ENCODE peak calls at places on chromosomes 11 and 22, in seven cellular contexts. One of them, this sample, is unnamed.

GRCh38 chr11:129881570-129882170 is 13.7 kb downstream of the NFRKB start:
- DNase-seq in GM12878: no peak
- DNase-seq in H9: peak
- DNase-seq in fibroblast of lung: peak
- DNase-seq in keratinocyte: no peak
- DNase-seq in hepatocyte: peak
- DNase-seq in GM23248: peak
- DNase-seq in this sample: no peak

GRCh38 chr11:45180158-45180887 is 33.9 kb downstream of the PRDM11 start:
- DNase-seq in GM23248: peak
- DNase-seq in keratinocyte: no peak
- DNase-seq in fibroblast of lung: peak
- DNase-seq in GM12878: no peak
- DNase-seq in hepatocyte: peak
- DNase-seq in H9: peak
- DNase-seq in this sample: no peak

GRCh38 chr11:131129474-131129873 is 213.2 kb upstream of the SNX19 start:
- DNase-seq in keratinocyte: no peak
- DNase-seq in GM23248: no peak
- DNase-seq in GM12878: no peak
- DNase-seq in H9: no peak
- DNase-seq in hepatocyte: no peak
- DNase-seq in fibroblast of lung: no peak
- DNase-seq in this sample: no peak

GRCh38 chr22:37639771-37640590 is 512 bp downstream of the SH3BP1 start:
- DNase-seq in GM12878: no peak
- DNase-seq in fibroblast of lung: no peak
- DNase-seq in hepatocyte: no peak
- DNase-seq in keratinocyte: no peak
- DNase-seq in H9: peak
- DNase-seq in GM23248: peak
- DNase-seq in this sample: no peak

GRCh38 chr22:49871482-49871881 is 17.8 kb downstream of the ZBED4 start:
- DNase-seq in hepatocyte: no peak
- DNase-seq in keratinocyte: no peak
- DNase-seq in GM23248: peak
- DNase-seq in H9: no peak
- DNase-seq in fibroblast of lung: no peak
- DNase-seq in GM12878: no peak
- DNase-seq in this sample: no peak

GRCh38 chr11:60528934-60529333 is 13.7 kb downstream of the MS4A13 start:
- DNase-seq in keratinocyte: no peak
- DNase-seq in GM12878: peak
- DNase-seq in H9: no peak
- DNase-seq in GM23248: no peak
- DNase-seq in hepatocyte: no peak
- DNase-seq in fibroblast of lung: no peak
- DNase-seq in this sample: no peak

GRCh38 chr11:133905677-133906156 is 51.1 kb downstream of the IGSF9B start:
- DNase-seq in GM23248: no peak
- DNase-seq in H9: no peak
- DNase-seq in GM12878: no peak
- DNase-seq in fibroblast of lung: no peak
- DNase-seq in hepatocyte: no peak
- DNase-seq in keratinocyte: no peak
- DNase-seq in this sample: no peak

GRCh38 chr22:48316245-48316875 is 1511.3 kb downstream of the BRD1 start:
- DNase-seq in H9: peak
- DNase-seq in GM12878: no peak
- DNase-seq in GM23248: no peak
- DNase-seq in keratinocyte: no peak
- DNase-seq in hepatocyte: no peak
- DNase-seq in fibroblast of lung: no peak
- DNase-seq in this sample: no peak

GRCh38 chr22:39940757-39941305 is 19.4 kb upstream of the TMA7B start:
- DNase-seq in hepatocyte: no peak
- DNase-seq in GM23248: no peak
- DNase-seq in fibroblast of lung: no peak
- DNase-seq in H9: no peak
- DNase-seq in keratinocyte: no peak
- DNase-seq in GM12878: no peak
- DNase-seq in this sample: no peak

GRCh38 chr11:117713676-117714075 is 83.3 kb downstream of the DSCAML1 start:
- DNase-seq in keratinocyte: no peak
- DNase-seq in GM23248: no peak
- DNase-seq in hepatocyte: no peak
- DNase-seq in H9: no peak
- DNase-seq in GM12878: no peak
- DNase-seq in fibroblast of lung: no peak
- DNase-seq in this sample: no peak

GRCh38 chr11:119800171-119800570 is 71.2 kb upstream of the NECTIN1 start:
- DNase-seq in H9: no peak
- DNase-seq in keratinocyte: no peak
- DNase-seq in hepatocyte: no peak
- DNase-seq in GM23248: peak
- DNase-seq in GM12878: no peak
- DNase-seq in fibroblast of lung: peak
- DNase-seq in this sample: peak

GRCh38 chr22:23204541-23205157 is 24.3 kb downstream of the BCR start:
- DNase-seq in hepatocyte: no peak
- DNase-seq in GM23248: peak
- DNase-seq in fibroblast of lung: peak
- DNase-seq in keratinocyte: no peak
- DNase-seq in H9: no peak
- DNase-seq in GM12878: no peak
- DNase-seq in this sample: no peak

GRCh38 chr11:68365943-68366435 is 53.6 kb downstream of the LRP5 start:
- DNase-seq in keratinocyte: no peak
- DNase-seq in hepatocyte: no peak
- DNase-seq in GM12878: no peak
- DNase-seq in fibroblast of lung: no peak
- DNase-seq in GM23248: no peak
- DNase-seq in H9: no peak
- DNase-seq in this sample: no peak

GRCh38 chr11:65095427-65095826 is 587 bp upstream of the VPS51 start:
- DNase-seq in GM12878: no peak
- DNase-seq in H9: no peak
- DNase-seq in keratinocyte: no peak
- DNase-seq in hepatocyte: no peak
- DNase-seq in fibroblast of lung: no peak
- DNase-seq in GM23248: no peak
- DNase-seq in this sample: no peak

GRCh38 chr22:22886546-22886945 is 1.1 kb upstream of the IGLL5 start:
- DNase-seq in hepatocyte: no peak
- DNase-seq in GM23248: no peak
- DNase-seq in GM12878: no peak
- DNase-seq in fibroblast of lung: no peak
- DNase-seq in keratinocyte: no peak
- DNase-seq in H9: peak
- DNase-seq in this sample: no peak

GRCh38 chr11:126233391-126233790 is 21.8 kb downstream of the FAM118B start:
- DNase-seq in GM23248: peak
- DNase-seq in hepatocyte: no peak
- DNase-seq in H9: no peak
- DNase-seq in fibroblast of lung: peak
- DNase-seq in keratinocyte: no peak
- DNase-seq in GM12878: no peak
- DNase-seq in this sample: no peak

GRCh38 chr11:1307998-1308744 is 1.3 kb downstream of the TOLLIP start:
- DNase-seq in GM12878: no peak
- DNase-seq in fibroblast of lung: peak
- DNase-seq in H9: no peak
- DNase-seq in hepatocyte: no peak
- DNase-seq in keratinocyte: no peak
- DNase-seq in GM23248: peak
- DNase-seq in this sample: no peak

GRCh38 chr11:15557831-15558230 is 443.1 kb downstream of the INSC start:
- DNase-seq in fibroblast of lung: no peak
- DNase-seq in GM23248: no peak
- DNase-seq in keratinocyte: no peak
- DNase-seq in hepatocyte: no peak
- DNase-seq in GM12878: no peak
- DNase-seq in H9: no peak
- DNase-seq in this sample: no peak

GRCh38 chr11:94638902-94639373 is 71.8 kb downstream of the PIWIL4 start:
- DNase-seq in hepatocyte: peak
- DNase-seq in GM23248: peak
- DNase-seq in H9: no peak
- DNase-seq in keratinocyte: no peak
- DNase-seq in GM12878: no peak
- DNase-seq in fibroblast of lung: no peak
- DNase-seq in this sample: peak

GRCh38 chr11:67423466-67423865 is 4.8 kb upstream of the RPS6KB2 start:
- DNase-seq in GM12878: no peak
- DNase-seq in hepatocyte: no peak
- DNase-seq in GM23248: no peak
- DNase-seq in keratinocyte: no peak
- DNase-seq in H9: no peak
- DNase-seq in fibroblast of lung: no peak
- DNase-seq in this sample: no peak

GRCh38 chr11:116179346-116179850 is 593.4 kb downstream of the BUD13 start:
- DNase-seq in H9: no peak
- DNase-seq in fibroblast of lung: no peak
- DNase-seq in hepatocyte: no peak
- DNase-seq in keratinocyte: no peak
- DNase-seq in GM23248: no peak
- DNase-seq in GM12878: no peak
- DNase-seq in this sample: no peak

GRCh38 chr22:48047722-48048500 is 1285.5 kb downstream of the TBC1D22A start:
- DNase-seq in H9: no peak
- DNase-seq in fibroblast of lung: no peak
- DNase-seq in GM23248: no peak
- DNase-seq in GM12878: no peak
- DNase-seq in hepatocyte: no peak
- DNase-seq in keratinocyte: no peak
- DNase-seq in this sample: no peak

GRCh38 chr11:12356944-12357655 is 20.3 kb upstream of the PARVA start:
- DNase-seq in GM12878: no peak
- DNase-seq in hepatocyte: no peak
- DNase-seq in keratinocyte: no peak
- DNase-seq in GM23248: no peak
- DNase-seq in H9: no peak
- DNase-seq in fibroblast of lung: no peak
- DNase-seq in this sample: no peak
- H2AFZ ChIP-seq in GM12878: no peak
- H2AFZ ChIP-seq in hepatocyte: no peak
- H2AFZ ChIP-seq in keratinocyte: no peak
- H2AFZ ChIP-seq in GM23248: no peak
- H2AFZ ChIP-seq in H9: no peak
- H2AFZ ChIP-seq in fibroblast of lung: no peak
- H2AFZ ChIP-seq in this sample: no peak

DNA sequence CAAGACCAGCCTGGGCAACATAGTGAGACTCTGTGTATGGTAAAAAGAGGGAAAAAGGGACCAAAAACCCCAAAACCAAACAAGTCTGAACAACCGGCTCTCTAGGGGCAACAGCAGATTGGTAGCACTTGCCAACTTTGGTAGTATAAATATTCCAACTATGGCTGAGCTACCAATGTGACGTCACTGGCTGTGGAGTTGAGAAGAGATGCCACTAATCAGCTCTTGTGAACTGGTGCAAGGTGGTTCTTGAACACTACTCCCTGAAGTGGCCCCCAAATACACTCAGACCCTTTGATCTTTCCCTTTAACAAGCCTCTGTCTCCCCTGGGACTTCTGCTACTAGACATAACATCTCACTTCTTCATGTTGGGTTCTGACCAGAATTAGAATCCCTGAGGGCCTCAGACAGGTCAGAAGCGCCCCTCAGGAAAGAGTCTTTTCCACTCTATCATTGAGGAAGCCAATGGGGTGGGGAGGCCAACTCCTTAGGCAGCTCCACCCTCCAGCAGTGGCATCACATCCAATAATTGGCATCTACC is 49.1 kb downstream of the RPL27A start:
- DNase-seq in fibroblast of lung: no peak
- DNase-seq in H9: no peak
- DNase-seq in keratinocyte: no peak
- DNase-seq in hepatocyte: no peak
- DNase-seq in GM23248: no peak
- DNase-seq in GM12878: peak
- DNase-seq in this sample: no peak
- H3K4me2 ChIP-seq in fibroblast of lung: no peak
- H3K4me2 ChIP-seq in H9: no peak
- H3K4me2 ChIP-seq in keratinocyte: no peak
- H3K4me2 ChIP-seq in hepatocyte: no peak
- H3K4me2 ChIP-seq in GM23248: no peak
- H3K4me2 ChIP-seq in GM12878: peak
- H3K4me2 ChIP-seq in this sample: no peak

DNA sequence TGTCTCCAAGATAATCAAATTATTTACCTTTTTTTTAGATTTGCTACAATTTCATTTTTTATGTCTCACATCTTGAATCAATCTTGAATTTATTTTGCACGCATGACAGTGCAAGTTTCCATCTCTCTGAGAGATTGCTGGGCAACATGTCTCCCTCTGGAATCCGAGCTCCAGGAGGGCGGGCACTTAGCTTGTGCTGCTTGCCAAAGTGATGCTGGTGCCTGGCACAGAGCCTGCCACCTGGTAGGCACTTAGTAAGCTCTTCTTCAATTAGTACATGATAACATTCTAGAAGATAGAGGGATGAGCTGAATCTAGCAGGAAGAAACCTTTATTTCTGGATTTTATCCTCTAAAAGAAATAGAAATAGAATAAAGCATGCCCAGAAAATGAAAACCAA is 27.4 kb upstream of the OR9I1 start:
- DNase-seq in hepatocyte: no peak
- DNase-seq in H9: no peak
- DNase-seq in keratinocyte: no peak
- DNase-seq in GM23248: no peak
- DNase-seq in fibroblast of lung: no peak
- DNase-seq in GM12878: no peak
- DNase-seq in this sample: no peak
- H2AFZ ChIP-seq in hepatocyte: no peak
- H2AFZ ChIP-seq in H9: no peak
- H2AFZ ChIP-seq in keratinocyte: no peak
- H2AFZ ChIP-seq in GM23248: no peak
- H2AFZ ChIP-seq in fibroblast of lung: no peak
- H2AFZ ChIP-seq in GM12878: no peak
- H2AFZ ChIP-seq in this sample: no peak

GRCh38 chr22:35085621-35086020 is 19.7 kb downstream of the ISX start:
- DNase-seq in keratinocyte: no peak
- DNase-seq in H9: no peak
- DNase-seq in GM12878: no peak
- DNase-seq in GM23248: no peak
- DNase-seq in fibroblast of lung: no peak
- DNase-seq in hepatocyte: no peak
- DNase-seq in this sample: no peak

GRCh38 chr22:35092146-35092805 is 26.3 kb downstream of the ISX start:
- DNase-seq in keratinocyte: no peak
- DNase-seq in GM23248: no peak
- DNase-seq in GM12878: no peak
- DNase-seq in fibroblast of lung: no peak
- DNase-seq in hepatocyte: no peak
- DNase-seq in H9: no peak
- DNase-seq in this sample: no peak

DNA sequence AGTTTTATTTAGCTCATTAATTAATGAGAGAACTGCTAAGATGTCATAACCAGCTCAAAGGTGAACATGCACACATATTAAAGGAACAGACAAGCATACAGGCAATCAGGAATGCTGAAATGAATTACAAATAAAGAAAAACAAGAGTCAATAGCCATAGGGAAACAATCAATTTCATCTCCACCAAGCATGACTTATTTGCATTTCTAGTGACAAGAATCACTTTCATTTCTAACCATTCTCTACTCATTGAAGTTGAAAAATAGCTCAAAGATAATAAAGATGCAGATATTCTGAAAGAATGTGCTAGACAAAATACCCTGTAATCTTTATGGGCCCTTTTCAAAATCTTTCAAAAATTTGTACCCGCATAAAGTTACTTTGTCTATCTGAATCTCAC is 23.2 kb downstream of the ISX start:
- DNase-seq in hepatocyte: no peak
- DNase-seq in GM12878: peak
- DNase-seq in keratinocyte: no peak
- DNase-seq in GM23248: no peak
- DNase-seq in fibroblast of lung: no peak
- DNase-seq in H9: no peak
- DNase-seq in this sample: no peak
- H3K4me2 ChIP-seq in hepatocyte: no peak
- H3K4me2 ChIP-seq in GM12878: peak
- H3K4me2 ChIP-seq in keratinocyte: no peak
- H3K4me2 ChIP-seq in GM23248: no peak
- H3K4me2 ChIP-seq in fibroblast of lung: no peak
- H3K4me2 ChIP-seq in H9: no peak
- H3K4me2 ChIP-seq in this sample: no peak

This sample was measured in astrocyte.